ENCODE peak calls at places on chromosomes 4 and X, in five cellular contexts. I is pancreas, E is GM13976, T is NCI-H2081, Y is cardiac fibroblast. M is an unnamed sample.

GRCh38 chr4:84962102-84962501 is 4.4 kb downstream of the WDFY3 start:
- DNase-seq in Y (no peak), E (no peak), I (no peak), T (no peak), M (no peak)

GRCh38 chr4:10040049-10040892 is 19.0 kb upstream of the SLC2A9 start:
- DNase-seq in I (no peak), Y (no peak), T (no peak), E (no peak), M (no peak)

GRCh38 chr4:165879581-165879980 is 6.5 kb downstream of the TLL1 start:
- DNase-seq in Y (peak), E (no peak), I (no peak), T (no peak), M (no peak)

GRCh38 chrX:12263211-12263610 is 124.9 kb downstream of the FRMPD4 start:
- DNase-seq in Y (no peak), E (no peak), I (no peak), T (no peak), M (no peak)

GRCh38 chr4:168119100-168119499 is 26.8 kb downstream of the ANXA10 start:
- DNase-seq in Y (no peak), E (no peak), I (no peak), T (no peak), M (no peak)

GRCh38 chr4:78057600-78058560 is 757 bp downstream of the FRAS1 start:
- DNase-seq in Y (peak), E (peak), T (peak), I (peak), M (peak)

GRCh38 chrX:40406330-40406859 is 174.4 kb upstream of the ATP6AP2 start:
- DNase-seq in Y (no peak), E (no peak), T (no peak), I (no peak), M (no peak)

GRCh38 chrX:67555578-67556203 is 11.9 kb downstream of the AR start:
- DNase-seq in T (no peak), I (peak), E (no peak), Y (peak), M (no peak)

GRCh38 chr4:78693777-78694456 is 82.2 kb upstream of the BMP2K start:
- DNase-seq in Y (peak), T (no peak), E (no peak), I (no peak), M (no peak)

GRCh38 chr4:173182403-173182802 is 13.8 kb downstream of the GALNT7 start:
- DNase-seq in E (no peak), T (peak), I (no peak), Y (peak), M (no peak)

GRCh38 chrX:74251006-74251930 is 52.7 kb upstream of the ZCCHC13 start:
- DNase-seq in T (no peak), Y (peak), I (no peak), E (no peak), M (no peak)

GRCh38 chrX:131571348-131571747 is 27.5 kb downstream of the OR13H1 start:
- DNase-seq in T (no peak), I (no peak), E (no peak), Y (no peak), M (no peak)

GRCh38 chr4:187814737-187815465 is 180.7 kb upstream of the ZFP42 start:
- DNase-seq in Y (peak), E (no peak), T (no peak), I (no peak), M (peak)

GRCh38 chrX:24110049-24110448 is 39.5 kb upstream of the ZFX start:
- DNase-seq in I (no peak), E (no peak), T (peak), Y (no peak), M (peak)

GRCh38 chr4:93334003-93334402 is 494.6 kb upstream of the ATOH1 start:
- DNase-seq in T (no peak), I (no peak), Y (no peak), E (no peak), M (no peak)

GRCh38 chr4:129929052-129929451 is 833.1 kb downstream of the C4orf33 start:
- DNase-seq in Y (no peak), I (no peak), T (peak), E (no peak), M (no peak)

GRCh38 chrX:38570396-38570795 is 9.1 kb downstream of the TSPAN7 start:
- DNase-seq in I (no peak), E (no peak), Y (no peak), T (no peak), M (no peak)

GRCh38 chr4:79673898-79674297 is 265.9 kb upstream of the GK2 start:
- DNase-seq in I (no peak), E (no peak), T (no peak), Y (no peak), M (no peak)

GRCh38 chr4:16196482-16197393 is 29.5 kb downstream of the TAPT1 start:
- DNase-seq in I (no peak), Y (peak), T (peak), E (no peak), M (peak)

GRCh38 chrX:135389717-135390116 is 32.0 kb upstream of the SMIM10L2A start:
- DNase-seq in T (no peak), E (no peak), I (no peak), Y (no peak), M (no peak)

GRCh38 chrX:21745756-21746155 is 12.2 kb downstream of the SMPX start:
- DNase-seq in Y (peak), I (no peak), E (peak), T (peak), M (no peak)

GRCh38 chr4:179719766-179720470 is 2277.7 kb upstream of the AGA start:
- DNase-seq in I (no peak), Y (no peak), E (no peak), T (no peak), M (no peak)

GRCh38 chr4:182825786-182826185 is 91.4 kb downstream of the DCTD start:
- DNase-seq in I (peak), T (no peak), Y (no peak), E (no peak), M (no peak)

GRCh38 chr4:156763511-156763910 is 208.1 kb downstream of the PDGFC start:
- DNase-seq in T (peak), E (no peak), Y (peak), I (no peak), M (peak)

GRCh38 chrX:111151764-111152163 is 55.8 kb downstream of the PAK3 start:
- DNase-seq in Y (no peak), T (no peak), I (no peak), E (no peak), M (no peak)

GRCh38 chrX:110966046-110966445 is 129.9 kb upstream of the PAK3 start:
- DNase-seq in T (no peak), E (no peak), I (no peak), Y (no peak), M (no peak)

GRCh38 chr4:55435136-55435535 is 39.4 kb downstream of the TMEM165 start:
- DNase-seq in E (no peak), Y (peak), I (no peak), T (no peak), M (no peak)

GRCh38 chr4:99205104-99205979 is 13.7 kb downstream of the ADH6 start:
- DNase-seq in E (no peak), T (no peak), I (no peak), Y (peak), M (no peak)

GRCh38 chr4:98658287-98659105 is at the start of gene TSPAN5:
- DNase-seq in E (peak), T (peak), Y (peak), I (peak), M (peak)

GRCh38 chr4:125911481-125911880 is 596.7 kb downstream of the FAT4 start:
- DNase-seq in Y (no peak), E (no peak), I (no peak), T (no peak), M (no peak)

GRCh38 chr4:3249681-3250437 is 900 bp downstream of the MSANTD1 start:
- DNase-seq in I (peak), T (no peak), E (no peak), Y (no peak), M (no peak)

GRCh38 chr4:102429553-102429952 is 71.6 kb upstream of the NFKB1 start:
- DNase-seq in E (no peak), T (no peak), I (no peak), Y (peak), M (no peak)

GRCh38 chr4:85756938-85757337 is 282.0 kb downstream of the ARHGAP24 start:
- DNase-seq in I (no peak), T (no peak), Y (peak), E (peak), M (no peak)

GRCh38 chr4:101678180-101678579 is 112.3 kb upstream of the BANK1 start:
- DNase-seq in I (no peak), Y (no peak), E (no peak), T (no peak), M (no peak)

GRCh38 chr4:113294910-113295309 is 245.5 kb downstream of the ANK2 start:
- DNase-seq in I (no peak), Y (no peak), E (no peak), T (no peak), M (no peak)

GRCh38 chrX:9662148-9662547 is 103.5 kb downstream of the GPR143 start:
- DNase-seq in E (no peak), Y (peak), T (no peak), I (no peak), M (no peak)